ENCODE peak calls at places on chromosome 12, in five cellular contexts. C is A549, K is HepG2, J is GM12878, U is H1. R is an unnamed sample.

GRCh38 chr12:46891306-46891705 is 65.5 kb upstream of the SLC38A4 start:
- DNase-seq in C (no peak), K (no peak), J (no peak), U (no peak), R (no peak)

GRCh38 chr12:97375310-97375709 is 87.3 kb upstream of the RMST start:
- DNase-seq in C (no peak), K (no peak), J (peak; percentile 27), U (no peak), R (no peak)

GRCh38 chr12:113368331-113368730 is 9.9 kb downstream of the PLBD2 start:
- DNase-seq in C (no peak), K (no peak), J (no peak), U (no peak), R (no peak)

GRCh38 chr12:95763809-95764253 is 26.7 kb downstream of the NTN4 start:
- DNase-seq in C (peak; percentile 80), K (peak; percentile 48), J (no peak), U (no peak), R (no peak)

GRCh38 chr12:6691473-6691872 is 2.3 kb upstream of the ZNF384 start:
- DNase-seq in C (no peak), K (no peak), J (no peak), U (no peak), R (no peak)

GRCh38 chr12:39503445-39503844 is 60.5 kb upstream of the KIF21A start:
- DNase-seq in C (peak; percentile 53), K (no peak), J (no peak), U (no peak), R (no peak)

GRCh38 chr12:111789779-111790178 is 23.0 kb downstream of the ALDH2 start:
- DNase-seq in C (no peak), K (no peak), J (no peak), U (no peak), R (no peak)

GRCh38 chr12:87871061-87871460 is 158.1 kb downstream of the C12orf50 start:
- DNase-seq in C (no peak), K (no peak), J (no peak), U (no peak), R (no peak)

GRCh38 chr12:91287753-91288152 is 105.1 kb upstream of the DCN start:
- DNase-seq in C (no peak), K (no peak), J (no peak), U (no peak), R (no peak)

GRCh38 chr12:38744056-38744455 is 161.3 kb downstream of the CPNE8 start:
- DNase-seq in C (no peak), K (no peak), J (no peak), U (no peak), R (no peak)

GRCh38 chr12:132445884-132446471 is 44.0 kb upstream of the FBRSL1 start:
- DNase-seq in C (peak; percentile 100), K (no peak), J (no peak), U (peak; percentile 81), R (peak; percentile 95)

GRCh38 chr12:78917513-78917912 is 52.9 kb downstream of the SYT1 start:
- DNase-seq in C (no peak), K (no peak), J (no peak), U (no peak), R (no peak)

GRCh38 chr12:10369557-10370150 is 20.2 kb downstream of the KLRK1 start:
- DNase-seq in C (no peak), K (no peak), J (no peak), U (no peak), R (no peak)

GRCh38 chr12:58819345-58819744 is 101.0 kb downstream of the LRIG3 start:
- DNase-seq in C (no peak), K (peak; percentile 32), J (no peak), U (peak; percentile 39), R (no peak)

GRCh38 chr12:6390084-6390799 is 6.3 kb downstream of the LTBR start:
- DNase-seq in C (no peak), K (no peak), J (no peak), U (no peak), R (no peak)

GRCh38 chr12:86543716-86544115 is 287.5 kb upstream of the MGAT4C start:
- DNase-seq in C (no peak), K (no peak), J (no peak), U (no peak), R (no peak)

GRCh38 chr12:92208613-92209121 is 63.0 kb upstream of the BTG1 start:
- DNase-seq in C (peak; percentile 70), K (no peak), J (peak; percentile 71), U (no peak), R (no peak)

GRCh38 chr12:105233045-105233905 is 2.7 kb downstream of the APPL2 start:
- DNase-seq in C (no peak), K (no peak), J (no peak), U (no peak), R (no peak)

GRCh38 chr12:51942501-51943000 is 8.9 kb upstream of the ACVR1B start:
- DNase-seq in C (no peak), K (no peak), J (no peak), U (no peak), R (no peak)

GRCh38 chr12:98998697-98999299 is 353.7 kb downstream of the APAF1 start:
- DNase-seq in C (peak; percentile 47), K (peak; percentile 21), J (no peak), U (no peak), R (peak; percentile 39)

GRCh38 chr12:64389154-64389553 is 1.4 kb downstream of the C12orf56 start:
- DNase-seq in C (no peak), K (no peak), J (no peak), U (no peak), R (no peak)

GRCh38 chr12:91777268-91777997 is 368.2 kb downstream of the BTG1 start:
- DNase-seq in C (peak; percentile 68), K (peak; percentile 0), J (no peak), U (no peak), R (peak; percentile 16)

GRCh38 chr12:91482231-91482630 is 299.6 kb upstream of the DCN start:
- DNase-seq in C (no peak), K (no peak), J (no peak), U (no peak), R (no peak)

GRCh38 chr12:3200032-3200617 is 122.9 kb downstream of the TSPAN9 start:
- DNase-seq in C (peak; percentile 40), K (no peak), J (no peak), U (peak; percentile 70), R (no peak)

GRCh38 chr12:92019491-92020277 is 126.0 kb downstream of the BTG1 start:
- DNase-seq in C (no peak), K (no peak), J (no peak), U (no peak), R (no peak)

GRCh38 chr12:100794441-100795192 is at the start of gene ANO4:
- DNase-seq in C (no peak), K (no peak), J (no peak), U (no peak), R (no peak)

GRCh38 chr12:124680863-124681778 is 113.7 kb upstream of the NCOR2 start:
- DNase-seq in C (peak; percentile 95), K (peak; percentile 80), J (peak; percentile 71), U (peak; percentile 49), R (peak; percentile 76)

GRCh38 chr12:123858176-123858575 is 96.1 kb downstream of the DNAH10 start:
- DNase-seq in C (no peak), K (no peak), J (no peak), U (no peak), R (no peak)

GRCh38 chr12:47900480-47901129 is 4.2 kb downstream of the VDR start:
- DNase-seq in C (peak; percentile 63), K (peak; percentile 86), J (no peak), U (no peak), R (no peak)

GRCh38 chr12:124024263-124024678 is 51.3 kb downstream of the ZNF664 start:
- DNase-seq in C (no peak), K (no peak), J (no peak), U (no peak), R (peak; percentile 46)

GRCh38 chr12:118377891-118378470 is 1.6 kb downstream of the SUDS3 start:
- DNase-seq in C (peak; percentile 58), K (peak; percentile 36), J (no peak), U (no peak), R (peak; percentile 64)

GRCh38 chr12:2642176-2642892 is 152.4 kb upstream of the FKBP4 start:
- DNase-seq in C (no peak), K (no peak), J (no peak), U (no peak), R (no peak)

GRCh38 chr12:64797156-64797555 is 27.3 kb upstream of the TBC1D30 start:
- DNase-seq in C (peak; percentile 22), K (peak; percentile 31), J (no peak), U (no peak), R (no peak)

GRCh38 chr12:94228488-94228907 is 80.1 kb downstream of the PLXNC1 start:
- DNase-seq in C (no peak), K (no peak), J (no peak), U (no peak), R (no peak)

GRCh38 chr12:26832817-26833691 is at the start of gene ITPR2:
- DNase-seq in C (peak; percentile 88), K (peak; percentile 88), J (peak; percentile 60), U (peak; percentile 73), R (peak; percentile 99)

GRCh38 chr12:104933778-104934177 is 24.3 kb downstream of the SLC41A2 start:
- DNase-seq in C (no peak), K (no peak), J (no peak), U (no peak), R (no peak)

GRCh38 chr12:80877706-80878384 is 59.9 kb downstream of the LIN7A start:
- DNase-seq in C (no peak), K (no peak), J (no peak), U (no peak), R (no peak)

GRCh38 chr12:121465921-121466799 is 66.2 kb downstream of the RNF34 start:
- DNase-seq in C (peak; percentile 21), K (no peak), J (no peak), U (no peak), R (peak; percentile 41)

GRCh38 chr12:49548481-49548821 is 9.6 kb downstream of the KCNH3 start:
- DNase-seq in C (no peak), K (no peak), J (no peak), U (no peak), R (no peak)

GRCh38 chr12:15592934-15593333 is 196.3 kb downstream of the EPS8 start:
- DNase-seq in C (peak; percentile 62), K (peak; percentile 51), J (no peak), U (no peak), R (no peak)
- TF ChIP-seq HDAC2 in C (no peak), K (no peak), J (no peak), U (no peak), R (no peak)

DNA sequence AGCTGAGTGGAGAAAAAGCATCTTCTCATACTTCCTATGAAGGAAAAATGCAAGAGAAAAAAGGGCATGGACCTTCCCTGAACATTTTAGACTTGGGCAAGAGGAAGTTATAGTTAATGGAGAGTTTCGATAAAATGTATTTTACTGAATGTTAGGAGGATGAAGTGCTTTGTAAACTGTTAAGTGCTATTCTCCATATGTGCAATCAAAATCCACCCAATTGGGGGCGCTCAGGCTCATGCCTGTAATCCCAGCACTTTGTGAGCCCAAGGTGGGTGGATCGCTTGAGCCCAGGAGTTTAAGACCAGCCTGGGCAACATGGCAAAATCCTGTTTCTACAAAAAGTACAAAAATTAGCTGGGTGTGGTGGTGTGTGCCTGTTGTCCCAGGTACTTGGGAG is 1.9 kb upstream of the CNPY2 start:
- DNase-seq in C (no peak), K (no peak), J (no peak), U (no peak), R (peak; percentile 34)
- TF ChIP-seq MAX in C (no peak), K (no peak), J (no peak), U (no peak), R (no peak)

GRCh38 chr12:57159341-57159740 is 11.9 kb upstream of the LRP1-AS start:
- DNase-seq in C (no peak), K (no peak), J (no peak), U (no peak), R (no peak)
- TF ChIP-seq HDAC2 in C (no peak), K (no peak), J (no peak), U (no peak), R (no peak)

GRCh38 chr12:106492893-106493292 is 89.9 kb upstream of the RFX4 start:
- DNase-seq in C (no peak), K (no peak), J (no peak), U (no peak), R (no peak)
- TF ChIP-seq MAX in C (no peak), K (no peak), J (no peak), U (no peak), R (no peak)